ENCODE peak calls at places on chromosomes 4 and X, in five cellular contexts. T, I, G, E and R are unnamed samples.

GRCh38 chr4:75895744-75896314 is 6.4 kb downstream of the PPEF2 start:
- DNase-seq in T (peak), E (peak), I (no peak), G (peak), R (peak)

GRCh38 chrX:39513836-39514235 is 583.9 kb downstream of the BCOR start:
- DNase-seq in G (no peak), T (no peak), E (no peak), I (no peak), R (no peak)

GRCh38 chr4:150366487-150366999 is 215.4 kb upstream of the MAB21L2 start:
- DNase-seq in G (no peak), T (no peak), E (no peak), I (no peak), R (peak)

GRCh38 chr4:68736813-68737212 is 66.4 kb upstream of the UGT2B15 start:
- DNase-seq in T (no peak), I (no peak), E (no peak), G (no peak), R (no peak)

GRCh38 chr4:86935833-86936721 is 1.3 kb downstream of the AFF1 start:
- DNase-seq in G (peak), T (peak), I (peak), E (peak), R (peak)

GRCh38 chr4:52956691-52957090 is 94.6 kb downstream of the RASL11B start:
- DNase-seq in T (no peak), G (no peak), E (no peak), I (no peak), R (peak)

GRCh38 chr4:61201562-61202099 is 1.5 kb downstream of the ADGRL3 start:
- DNase-seq in I (no peak), T (no peak), G (peak), E (peak), R (peak)

GRCh38 chr4:151004222-151004621 is 10.9 kb downstream of the LRBA start:
- DNase-seq in T (no peak), I (no peak), E (peak), G (peak), R (peak)

GRCh38 chrX:48789366-48790220 is 3.2 kb downstream of the GATA1 start:
- DNase-seq in E (no peak), T (no peak), I (no peak), G (no peak), R (no peak)

GRCh38 chr4:123651536-123652175 is 255.1 kb downstream of the SPRY1 start:
- DNase-seq in G (no peak), I (no peak), T (no peak), E (no peak), R (no peak)

GRCh38 chr4:54433686-54434085 is 204.6 kb downstream of the PDGFRA start:
- DNase-seq in I (no peak), T (no peak), E (peak), G (peak), R (no peak)

GRCh38 chr4:116599859-116600258 is 485.5 kb downstream of the TRAM1L1 start:
- DNase-seq in I (no peak), E (no peak), G (no peak), T (no peak), R (no peak)

GRCh38 chrX:69231903-69232302 is 66.7 kb upstream of the PJA1 start:
- DNase-seq in I (no peak), G (peak), T (no peak), E (no peak), R (no peak)

GRCh38 chr4:87078987-87079469 is 141.4 kb downstream of the KLHL8 start:
- DNase-seq in E (peak), G (peak), T (no peak), I (no peak), R (peak)

GRCh38 chr4:56910172-56910967 is 2.7 kb downstream of the REST start:
- DNase-seq in T (no peak), I (no peak), E (no peak), G (no peak), R (no peak)

GRCh38 chr4:121034010-121034409 is 38.3 kb downstream of the NDNF start:
- DNase-seq in I (no peak), T (no peak), E (peak), G (peak), R (peak)

GRCh38 chrX:119118780-119119395 is 8.7 kb downstream of the KIAA1210 start:
- DNase-seq in T (no peak), I (no peak), E (peak), G (peak), R (peak)

GRCh38 chr4:55397024-55397520 is 1.3 kb downstream of the TMEM165 start:
- DNase-seq in G (peak), E (peak), T (no peak), I (no peak), R (peak)

GRCh38 chr4:174222266-174222872 is 61.1 kb downstream of the FBXO8 start:
- DNase-seq in I (no peak), E (peak), T (no peak), G (peak), R (peak)

GRCh38 chr4:7813674-7814073 is 126.0 kb downstream of the AFAP1 start:
- DNase-seq in G (peak), T (no peak), E (peak), I (no peak), R (peak)

GRCh38 chr4:106301393-106302084 is 14.5 kb downstream of the TBCK start:
- DNase-seq in E (peak), T (no peak), I (no peak), G (peak), R (no peak)

GRCh38 chrX:538311-538710 is 92.3 kb upstream of the SHOX start:
- DNase-seq in E (no peak), G (peak), I (no peak), T (no peak), R (no peak)

GRCh38 chr4:14783011-14783877 is 219.0 kb upstream of the CPEB2 start:
- DNase-seq in T (no peak), I (no peak), E (peak), G (peak), R (peak)

GRCh38 chrX:137031517-137032377 is 2.0 kb downstream of the GPR101 start:
- DNase-seq in I (no peak), T (no peak), E (peak), G (peak), R (peak)

GRCh38 chr4:1712216-1713002 is at the start of gene SLBP:
- DNase-seq in G (peak), T (peak), I (peak), E (peak), R (peak)

GRCh38 chr4:54218736-54219135 is 10.4 kb upstream of the PDGFRA start:
- DNase-seq in I (no peak), T (no peak), E (no peak), G (no peak), R (peak)

GRCh38 chr4:55447826-55448225 is 52.1 kb downstream of the TMEM165 start:
- DNase-seq in I (no peak), T (no peak), G (peak), E (peak), R (peak)